ENCODE peak calls at places on chromosomes 2 and 18, in seven cellular contexts. J is CD8-positive, alpha-beta T cell; O is brain microvascular endothelial cell; N is neural progenitor cell; V is AG04449; W is lower lobe of right lung; D is Caco-2. C is an unnamed sample.

GRCh38 chr2:37156857-37157714 is at the start of gene EIF2AK2:
- DNase-seq in J (peak; percentile 70), O (peak; percentile 82), N (peak; percentile 89), V (no peak), W (peak; percentile 91), D (peak; percentile 91), C (peak; percentile 84)

GRCh38 chr2:84417453-84417852 is 41.6 kb downstream of the SUCLG1 start:
- DNase-seq in J (no peak), O (no peak), N (no peak), V (no peak), W (no peak), D (no peak), C (no peak)

GRCh38 chr2:46188041-46188715 is 109.0 kb upstream of the EPAS1 start:
- DNase-seq in J (no peak), O (no peak), N (no peak), V (no peak), W (no peak), D (no peak), C (no peak)

GRCh38 chr2:20745924-20746555 is 76.9 kb downstream of the LDAH start:
- DNase-seq in J (no peak), O (no peak), N (no peak), V (no peak), W (no peak), D (no peak), C (no peak)

GRCh38 chr18:47683774-47684173 is 246.7 kb downstream of the SMAD2 start:
- DNase-seq in J (no peak), O (no peak), N (no peak), V (no peak), W (no peak), D (no peak), C (no peak)

GRCh38 chr2:171146633-171147032 is 14.1 kb downstream of the TLK1 start:
- DNase-seq in J (no peak), O (no peak), N (no peak), V (no peak), W (no peak), D (no peak), C (no peak)

GRCh38 chr18:36776650-36777049 is 52.2 kb downstream of the TPGS2 start:
- DNase-seq in J (no peak), O (no peak), N (no peak), V (no peak), W (no peak), D (no peak), C (no peak)

GRCh38 chr18:51211552-51211951 is 14.1 kb upstream of the MEX3C start:
- DNase-seq in J (no peak), O (peak; percentile 86), N (no peak), V (no peak), W (peak; percentile 71), D (no peak), C (no peak)

GRCh38 chr2:16666453-16666801 is 793 bp upstream of the CYRIA start:
- DNase-seq in J (no peak), O (peak; percentile 55), N (no peak), V (no peak), W (no peak), D (no peak), C (no peak)

GRCh38 chr2:45895477-45895876 is 244.0 kb downstream of the PRKCE start:
- DNase-seq in J (no peak), O (peak; percentile 16), N (no peak), V (peak; percentile 17), W (no peak), D (no peak), C (no peak)

GRCh38 chr2:208222351-208222750 is 32.5 kb downstream of the IDH1 start:
- DNase-seq in J (no peak), O (peak; percentile 51), N (no peak), V (no peak), W (no peak), D (no peak), C (no peak)

DNA sequence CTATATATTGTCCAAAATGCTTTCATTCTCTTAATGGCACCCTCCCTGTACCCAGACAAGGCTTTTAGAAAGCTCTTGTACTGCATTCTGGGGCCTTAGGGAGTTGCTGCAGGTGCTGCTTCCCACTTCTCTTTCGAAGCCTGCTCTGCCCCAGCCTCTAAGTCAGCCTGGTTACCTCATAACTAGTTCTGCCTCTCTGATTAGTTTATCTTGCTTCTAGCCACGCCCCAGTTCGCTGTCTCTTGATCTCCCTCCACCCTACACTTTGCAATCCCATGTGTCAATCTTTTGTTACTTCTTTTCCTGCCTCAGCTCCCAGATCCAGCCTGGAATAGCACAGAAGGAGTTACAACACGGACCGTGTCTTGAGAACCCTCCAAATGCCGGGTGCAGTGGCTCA is 13.8 kb upstream of the NCOA1 start:
- DNase-seq in J (no peak), O (no peak), N (no peak), V (no peak), W (no peak), D (peak; percentile 71), C (no peak)
- TF ChIP-seq CTCF in J (no peak), O (no peak), N (no peak), V (no peak), W (no peak), D (no peak), C (no peak)

GRCh38 chr2:180004731-180005130 is 2.4 kb downstream of the CWC22 start:
- DNase-seq in J (no peak), O (no peak), N (no peak), V (no peak), W (no peak), D (no peak), C (no peak)

GRCh38 chr2:180006236-180006635 is 861 bp downstream of the CWC22 start:
- DNase-seq in J (no peak), O (no peak), N (no peak), V (no peak), W (no peak), D (no peak), C (no peak)

GRCh38 chr2:180010701-180011100 is 3.6 kb upstream of the CWC22 start:
- DNase-seq in J (no peak), O (no peak), N (no peak), V (no peak), W (no peak), D (no peak), C (no peak)

GRCh38 chr2:180003566-180003965 is 3.5 kb downstream of the CWC22 start:
- DNase-seq in J (no peak), O (no peak), N (no peak), V (no peak), W (no peak), D (no peak), C (no peak)

DNA sequence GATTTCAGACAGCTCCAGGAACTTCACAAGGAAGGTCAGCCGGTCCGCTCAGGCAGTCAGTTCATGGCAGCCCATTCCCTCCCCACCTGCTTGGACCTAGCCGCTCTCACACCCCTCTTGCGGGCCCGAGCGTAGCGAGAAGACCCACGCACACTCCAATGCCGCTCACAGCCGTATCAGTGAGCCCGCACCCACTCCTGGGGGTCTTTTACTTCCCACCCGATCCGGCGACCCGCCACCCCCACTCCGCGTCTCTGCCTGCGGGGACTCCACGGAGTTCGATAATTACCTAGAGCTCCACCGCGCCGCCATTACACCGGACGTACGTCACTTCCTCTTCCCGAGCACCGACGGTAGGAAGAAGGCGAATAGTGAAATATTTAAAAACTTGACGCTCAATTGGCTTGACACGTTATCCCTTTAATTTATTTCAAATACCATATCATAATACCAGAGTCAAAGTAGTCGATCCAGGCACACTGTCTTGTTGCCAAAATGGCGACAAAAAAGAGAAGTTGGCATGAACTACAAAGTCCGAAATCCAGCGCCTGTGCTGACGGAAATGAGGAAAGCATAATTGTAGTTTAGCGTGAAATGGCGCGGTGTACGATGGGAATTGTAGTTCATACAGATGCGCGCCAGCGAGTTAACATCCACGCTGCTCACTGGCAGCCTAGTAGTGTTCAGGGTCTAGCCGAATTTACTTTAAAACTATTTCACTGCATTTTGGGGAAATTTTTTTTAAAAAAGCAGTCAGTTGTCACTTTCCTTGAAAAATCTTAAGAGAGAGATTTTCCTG is at the start of gene CWC22:
- DNase-seq in J (peak; percentile 76), O (peak; percentile 91), N (peak; percentile 92), V (peak; percentile 41), W (peak; percentile 88), D (peak; percentile 87), C (peak; percentile 87)
- TF ChIP-seq CTCF in J (no peak), O (no peak), N (no peak), V (no peak), W (no peak), D (no peak), C (no peak)

GRCh38 chr2:219613671-219614070 is 13.8 kb upstream of the SLC4A3 start:
- DNase-seq in J (no peak), O (no peak), N (no peak), V (no peak), W (no peak), D (no peak), C (no peak)
- TF ChIP-seq CTCF in J (no peak), O (no peak), N (no peak), V (no peak), W (no peak), D (no peak), C (no peak)

DNA sequence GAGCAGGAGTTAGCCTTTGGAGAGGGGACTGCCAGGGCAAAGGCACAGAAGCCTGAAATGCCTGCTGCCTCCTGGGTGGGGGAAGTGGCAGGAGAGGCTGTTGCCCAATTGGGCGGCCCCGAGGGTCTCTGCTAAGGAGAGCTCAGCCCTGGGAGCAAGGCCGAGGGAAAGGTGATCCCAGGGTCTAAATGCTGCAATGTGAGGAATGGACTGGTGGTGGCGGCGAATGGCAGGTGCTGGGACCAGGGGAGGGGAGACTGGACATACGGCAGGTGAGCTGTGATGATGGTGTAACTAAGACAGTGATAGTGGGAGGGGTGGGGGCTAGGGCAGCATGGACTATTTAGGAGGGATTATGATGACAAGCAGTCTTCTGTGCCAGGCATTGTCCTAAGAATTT is 104.0 kb downstream of the DYSF start:
- DNase-seq in J (no peak), O (no peak), N (no peak), V (no peak), W (peak; percentile 14), D (no peak), C (no peak)
- TF ChIP-seq CTCF in J (no peak), O (peak; percentile 1), N (no peak), V (no peak), W (no peak), D (no peak), C (no peak)